ENCODE peak calls at places on chromosomes 5 and 9, in seven cellular contexts. B is endothelial cell of umbilical vein; N is kidney epithelial cell; P is HL-60; H is keratinocyte; T is CD8-positive, alpha-beta T cell; F is dorsolateral prefrontal cortex. U is an unnamed sample.
A peak's percentile ranks its signal among the peaks of the same experiment; 100 is the strongest.

GRCh38 chr5:179475211-179475840 is 75.0 kb upstream of the RUFY1 start:
- DNase-seq in B (no peak), N (no peak), P (no peak), H (no peak), T (no peak), F (no peak), U (no peak)

GRCh38 chr5:102341918-102342317 is 45.8 kb upstream of the SLCO4C1 start:
- DNase-seq in B (no peak), N (no peak), P (no peak), H (no peak), T (no peak), F (no peak), U (no peak)

GRCh38 chr5:139588962-139589361 is 27.8 kb downstream of the UBE2D2 start:
- DNase-seq in B (no peak), N (no peak), P (no peak), H (no peak), T (no peak), F (no peak), U (no peak)

GRCh38 chr5:142080248-142080647 is 28.3 kb upstream of the NDFIP1 start:
- DNase-seq in B (no peak), N (no peak), P (no peak), H (no peak), T (no peak), F (no peak), U (no peak)

GRCh38 chr5:139677404-139678282 is 29.5 kb downstream of the CXXC5 start:
- DNase-seq in B (no peak), N (no peak), P (no peak), H (no peak), T (no peak), F (no peak), U (no peak)

GRCh38 chr9:119793272-119793671 is 424.0 kb upstream of the BRINP1 start:
- DNase-seq in B (no peak), N (no peak), P (no peak), H (no peak), T (no peak), F (no peak), U (no peak)

GRCh38 chr5:138760448-138761110 is 7.4 kb downstream of the CTNNA1 start:
- DNase-seq in B (peak; percentile 35), N (no peak), P (no peak), H (no peak), T (no peak), F (no peak), U (no peak)

GRCh38 chr5:163350083-163350482 is 87.3 kb upstream of the CCNG1 start:
- DNase-seq in B (no peak), N (no peak), P (no peak), H (no peak), T (no peak), F (no peak), U (no peak)

GRCh38 chr5:150342583-150342982 is 14.9 kb upstream of the TCOF1 start:
- DNase-seq in B (no peak), N (no peak), P (no peak), H (no peak), T (no peak), F (no peak), U (no peak)

GRCh38 chr9:81032030-81032572 is 657.2 kb downstream of the TLE1 start:
- DNase-seq in B (no peak), N (peak; percentile 65), P (no peak), H (peak; percentile 32), T (no peak), F (peak; percentile 13), U (peak; percentile 61)

GRCh38 chr9:86598411-86599239 is 244.4 kb upstream of the TUT7 start:
- DNase-seq in B (no peak), N (no peak), P (no peak), H (no peak), T (no peak), F (no peak), U (no peak)

GRCh38 chr9:88339322-88339721 is 48.9 kb upstream of the SPIN1 start:
- DNase-seq in B (no peak), N (no peak), P (peak; percentile 55), H (no peak), T (no peak), F (no peak), U (no peak)

GRCh38 chr9:81626511-81626910 is 62.8 kb downstream of the TLE1 start:
- DNase-seq in B (no peak), N (peak; percentile 69), P (no peak), H (peak; percentile 82), T (no peak), F (no peak), U (no peak)

GRCh38 chr5:105230516-105230915 is 1667.9 kb upstream of the NUDT12 start:
- DNase-seq in B (no peak), N (no peak), P (no peak), H (no peak), T (no peak), F (no peak), U (no peak)

GRCh38 chr9:86503281-86503680 is 149.1 kb upstream of the TUT7 start:
- DNase-seq in B (no peak), N (no peak), P (no peak), H (no peak), T (no peak), F (no peak), U (no peak)

GRCh38 chr5:34538026-34538672 is 118.0 kb upstream of the RAI14 start:
- DNase-seq in B (no peak), N (no peak), P (no peak), H (no peak), T (no peak), F (no peak), U (no peak)

GRCh38 chr5:169911448-169912212 is 68.7 kb downstream of the INSYN2B start:
- DNase-seq in B (no peak), N (no peak), P (no peak), H (no peak), T (no peak), F (no peak), U (no peak)

GRCh38 chr5:6468104-6468503 is 19.4 kb downstream of the UBE2QL1 start:
- DNase-seq in B (no peak), N (no peak), P (no peak), H (no peak), T (no peak), F (no peak), U (no peak)

GRCh38 chr9:89917861-89918260 is 313.0 kb downstream of the GADD45G start:
- DNase-seq in B (no peak), N (no peak), P (no peak), H (no peak), T (no peak), F (no peak), U (no peak)

GRCh38 chr9:72557549-72557948 is 36.1 kb downstream of the TMC1 start:
- DNase-seq in B (peak; percentile 49), N (peak; percentile 96), P (peak; percentile 83), H (peak; percentile 97), T (no peak), F (no peak), U (no peak)

GRCh38 chr5:75574791-75575190 is 36.5 kb upstream of the ANKDD1B start:
- DNase-seq in B (peak; percentile 49), N (no peak), P (no peak), H (no peak), T (no peak), F (no peak), U (no peak)

GRCh38 chr5:38830521-38831051 is 15.2 kb upstream of the OSMR start:
- DNase-seq in B (no peak), N (no peak), P (no peak), H (no peak), T (no peak), F (no peak), U (no peak)

GRCh38 chr9:93124793-93125192 is 9.3 kb downstream of the NINJ1 start:
- DNase-seq in B (no peak), N (no peak), P (no peak), H (no peak), T (peak; percentile 12), F (no peak), U (no peak)

DNA sequence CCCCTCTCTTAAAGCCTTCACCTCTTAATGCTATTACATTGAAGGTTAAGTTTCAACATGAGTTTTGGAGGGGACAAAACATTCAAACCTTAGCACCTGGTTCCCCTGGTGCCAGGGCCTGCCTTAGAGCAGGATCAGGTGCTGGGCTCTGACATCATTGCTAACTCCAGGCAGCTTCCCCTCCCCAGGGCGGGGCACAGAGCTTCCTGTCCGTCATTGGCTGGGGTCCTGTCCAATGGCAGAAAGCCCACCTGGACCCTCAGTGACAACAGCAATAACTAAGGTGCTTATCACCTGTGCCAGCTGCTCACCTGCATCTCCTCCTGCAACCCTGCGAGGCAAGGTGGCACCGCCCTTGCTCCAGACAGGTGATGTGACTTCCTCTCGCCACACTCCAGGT is 177.4 kb downstream of the NSG2 start:
- DNase-seq in B (no peak), N (no peak), P (no peak), H (no peak), T (no peak), F (no peak), U (no peak)
- TF ChIP-seq CTCF in B (no peak), N (no peak), P (no peak), H (no peak), T (no peak), F (no peak), U (no peak)

DNA sequence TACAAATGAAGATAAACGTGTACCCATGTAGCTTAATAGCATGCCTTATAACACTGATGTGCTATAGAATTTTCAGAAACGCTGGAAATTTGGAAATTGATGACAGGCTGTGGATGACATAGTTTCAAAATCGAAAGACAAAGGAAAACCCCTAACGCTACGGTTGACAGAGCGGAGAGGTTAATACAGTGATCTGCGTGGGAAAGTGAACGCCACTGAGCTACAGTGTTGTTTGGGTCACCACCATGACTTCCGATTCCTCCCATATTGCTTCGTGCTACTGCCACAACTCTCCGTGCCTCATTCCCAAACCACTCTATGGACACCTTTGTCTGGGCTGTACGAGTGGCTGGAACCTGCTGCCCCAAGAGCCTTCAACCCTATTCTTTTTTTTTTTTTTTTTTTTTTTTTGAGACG is 7.3 kb downstream of the OTP start:
- DNase-seq in B (no peak), N (no peak), P (no peak), H (no peak), T (no peak), F (no peak), U (no peak)
- H3K4me3 ChIP-seq in B (no peak overlapping the region), N (no peak overlapping the region), P (peak overlapping the region; percentile 52), H (no peak overlapping the region), T (peak overlapping the region; percentile 15), F (no peak overlapping the region), U (no peak overlapping the region)

DNA sequence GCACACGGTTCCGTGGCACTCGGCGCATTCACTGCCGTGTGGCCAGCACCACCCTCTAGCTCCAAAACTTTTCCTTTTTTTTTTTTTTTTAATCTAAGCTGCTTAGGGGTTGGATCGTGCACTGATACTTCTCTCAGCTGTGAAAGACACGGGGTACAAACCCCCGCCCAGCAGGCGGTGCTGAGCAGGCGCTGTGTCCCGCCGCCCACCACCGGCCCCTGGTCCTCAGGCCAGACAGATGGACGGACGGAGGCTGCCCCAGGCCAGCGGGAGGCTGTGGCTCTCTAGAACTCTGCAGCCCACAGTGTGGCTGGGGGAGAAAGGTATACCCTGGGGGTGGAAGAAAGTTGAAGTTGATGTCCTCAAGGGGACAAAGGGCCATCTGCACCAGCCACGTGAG is 6.2 kb downstream of the AGPAT2 start:
- DNase-seq in B (no peak), N (no peak), P (no peak), H (no peak), T (no peak), F (no peak), U (no peak)
- TF ChIP-seq CTCF in B (no peak), N (no peak), P (no peak), H (no peak), T (no peak), F (no peak), U (no peak)

DNA sequence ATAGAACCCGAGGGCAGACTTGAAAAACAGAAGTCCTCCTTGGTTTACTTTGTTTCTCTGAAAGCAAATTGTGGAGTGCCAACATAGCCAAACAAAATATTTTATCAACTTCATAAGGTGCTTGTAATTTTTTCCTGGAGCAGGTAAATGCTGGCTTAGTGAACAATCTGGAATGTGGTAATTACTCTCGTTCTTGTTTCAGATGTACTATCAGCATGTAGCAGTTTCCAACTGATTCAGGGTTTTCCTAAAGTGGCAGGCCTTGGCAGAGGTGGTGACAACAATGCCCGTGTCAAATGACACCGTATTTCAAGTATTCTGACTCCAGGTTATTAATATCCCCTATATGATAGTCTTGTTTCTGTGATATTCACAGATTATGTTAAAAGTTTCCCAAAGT is 1.2 kb downstream of the C9orf72 start:
- DNase-seq in B (no peak), N (no peak), P (no peak), H (no peak), T (no peak), F (no peak), U (no peak)
- H3K4me3 ChIP-seq in B (no peak overlapping the region), N (no peak overlapping the region), P (no peak overlapping the region), H (no peak overlapping the region), T (no peak overlapping the region), F (peak overlapping the region; percentile 92), U (no peak overlapping the region)